ENCODE peak calls at places on chromosomes 6 and 20, in five cellular contexts. Q, Z, N, Y and O are unnamed samples.

GRCh38 chr6:140858381-140858971 is 1274.2 kb upstream of the GJE1 start:
- DNase-seq in Q (no peak), N (no peak), Z (peak), Y (peak), O (peak)

GRCh38 chr20:19583532-19584175 is 174.4 kb upstream of the RIN2 start:
- DNase-seq in Q (peak), Y (peak), Z (peak), N (peak), O (no peak)

GRCh38 chr20:21702553-21703467 is 2.7 kb upstream of the PAX1 start:
- DNase-seq in Q (peak), N (peak), Y (no peak), Z (peak), O (no peak)

GRCh38 chr6:170114956-170115855 is 175.7 kb downstream of the DLL1 start:
- DNase-seq in Y (no peak), Q (no peak), N (no peak), Z (no peak), O (no peak)

GRCh38 chr20:50931048-50931305 is 260 bp downstream of the ADNP start:
- DNase-seq in Y (no peak), N (no peak), Q (peak), Z (no peak), O (no peak)

GRCh38 chr6:78810146-78810545 is 57.2 kb upstream of the IRAK1BP1 start:
- DNase-seq in N (peak), Z (peak), Y (peak), Q (peak), O (peak)

GRCh38 chr6:66153247-66153646 is 446.2 kb upstream of the EYS start:
- DNase-seq in Z (no peak), Q (no peak), Y (no peak), N (no peak), O (no peak)

GRCh38 chr6:26163733-26164505 is 76.7 kb downstream of the HFE start:
- DNase-seq in Q (no peak), Z (no peak), N (no peak), Y (no peak), O (no peak)

GRCh38 chr6:72348926-72349325 is 272.9 kb upstream of the KCNQ5 start:
- DNase-seq in Q (no peak), Y (no peak), N (no peak), Z (peak), O (peak)

GRCh38 chr6:123803456-123803861 is 206 bp upstream of the NKAIN2 start:
- DNase-seq in Y (no peak), Q (peak), Z (no peak), N (no peak), O (no peak)

GRCh38 chr20:25503946-25504345 is 81.4 kb downstream of the NINL start:
- DNase-seq in Y (no peak), Z (no peak), N (no peak), Q (no peak), O (no peak)

GRCh38 chr6:1798303-1798964 is 188.7 kb downstream of the FOXC1 start:
- DNase-seq in Y (no peak), N (no peak), Z (peak), Q (no peak), O (peak)

GRCh38 chr20:36854343-36855240 is 21.3 kb upstream of the TLDC2 start:
- DNase-seq in Y (no peak), Q (no peak), Z (no peak), N (no peak), O (no peak)

GRCh38 chr6:26607434-26608230 is 10.9 kb downstream of the ABT1 start:
- DNase-seq in Q (peak), Z (peak), N (peak), Y (peak), O (peak)

GRCh38 chr20:6855074-6855473 is 87.6 kb downstream of the BMP2 start:
- DNase-seq in Z (no peak), Y (no peak), N (no peak), Q (no peak), O (no peak)

GRCh38 chr6:126640356-126640755 is 300.4 kb downstream of the CENPW start:
- DNase-seq in Z (no peak), N (no peak), Q (no peak), Y (no peak), O (no peak)

GRCh38 chr20:49669601-49670189 is 44.0 kb downstream of the B4GALT5 start:
- DNase-seq in N (no peak), Y (no peak), Z (no peak), Q (peak), O (no peak)

GRCh38 chr6:158839796-158840195 is 20.6 kb upstream of the EZR start:
- DNase-seq in Y (no peak), Z (no peak), N (no peak), Q (no peak), O (no peak)

GRCh38 chr20:40766790-40767529 is 77.9 kb upstream of the MAFB start:
- DNase-seq in N (no peak), Y (no peak), Q (no peak), Z (no peak), O (no peak)

GRCh38 chr6:118100763-118101162 is 193.7 kb downstream of the SLC35F1 start:
- DNase-seq in Q (no peak), Z (peak), N (no peak), Y (no peak), O (peak)

GRCh38 chr6:19602614-19603013 is 234.6 kb upstream of the ID4 start:
- DNase-seq in N (no peak), Z (no peak), Q (no peak), Y (no peak), O (no peak)

GRCh38 chr6:163327165-163327880 is 87.2 kb upstream of the QKI start:
- DNase-seq in Q (no peak), N (no peak), Y (no peak), Z (no peak), O (no peak)

GRCh38 chr6:170378502-170378901 is 71.9 kb downstream of the FAM120B start:
- DNase-seq in Y (no peak), N (no peak), Z (no peak), Q (no peak), O (no peak)

GRCh38 chr6:1406306-1407058 is 17.1 kb downstream of the FOXF2 start:
- DNase-seq in N (no peak), Q (no peak), Y (no peak), Z (peak), O (peak)

GRCh38 chr6:1838604-1839003 is 228.9 kb downstream of the FOXC1 start:
- DNase-seq in N (peak), Z (peak), Q (no peak), Y (no peak), O (peak)

GRCh38 chr6:105024803-105025202 is 67.9 kb downstream of the LIN28B start:
- DNase-seq in Y (no peak), Z (peak), N (no peak), Q (no peak), O (peak)

GRCh38 chr6:30357678-30358339 is 12.9 kb downstream of the RPP21 start:
- DNase-seq in N (peak), Y (peak), Q (peak), Z (peak), O (peak)

GRCh38 chr6:146803601-146804000 is 204.8 kb downstream of the ADGB start:
- DNase-seq in Y (no peak), Q (no peak), Z (peak), N (no peak), O (no peak)

GRCh38 chr6:15243994-15244604 is 1.8 kb upstream of the JARID2 start:
- DNase-seq in N (no peak), Y (no peak), Q (no peak), Z (no peak), O (no peak)

GRCh38 chr6:17957488-17957887 is 29.9 kb downstream of the KIF13A start:
- DNase-seq in Y (no peak), Q (peak), Z (peak), N (no peak), O (peak)

GRCh38 chr6:30616811-30617564 is at the start of gene PPP1R10:
- DNase-seq in Y (peak), Q (peak), Z (peak), N (peak), O (peak)

GRCh38 chr6:137907170-137907569 is 40.1 kb downstream of the TNFAIP3 start:
- DNase-seq in Q (no peak), Y (no peak), N (no peak), Z (no peak), O (no peak)

GRCh38 chr6:154169193-154169847 is 130.3 kb downstream of the OPRM1 start:
- DNase-seq in N (no peak), Y (no peak), Z (peak), Q (no peak), O (peak)

GRCh38 chr6:142088858-142089216 is 43.9 kb upstream of the GJE1 start:
- DNase-seq in Y (no peak), Q (no peak), N (peak), Z (peak), O (peak)

GRCh38 chr6:162239330-162239729 is 488.2 kb downstream of the PRKN start:
- DNase-seq in Y (no peak), N (no peak), Z (no peak), Q (no peak), O (no peak)

GRCh38 chr6:162238675-162239074 is 488.9 kb downstream of the PRKN start:
- DNase-seq in Z (no peak), Y (no peak), N (no peak), Q (no peak), O (no peak)

GRCh38 chr6:162245831-162246230 is 481.7 kb downstream of the PRKN start:
- DNase-seq in Z (no peak), N (no peak), Y (no peak), Q (no peak), O (no peak)

DNA sequence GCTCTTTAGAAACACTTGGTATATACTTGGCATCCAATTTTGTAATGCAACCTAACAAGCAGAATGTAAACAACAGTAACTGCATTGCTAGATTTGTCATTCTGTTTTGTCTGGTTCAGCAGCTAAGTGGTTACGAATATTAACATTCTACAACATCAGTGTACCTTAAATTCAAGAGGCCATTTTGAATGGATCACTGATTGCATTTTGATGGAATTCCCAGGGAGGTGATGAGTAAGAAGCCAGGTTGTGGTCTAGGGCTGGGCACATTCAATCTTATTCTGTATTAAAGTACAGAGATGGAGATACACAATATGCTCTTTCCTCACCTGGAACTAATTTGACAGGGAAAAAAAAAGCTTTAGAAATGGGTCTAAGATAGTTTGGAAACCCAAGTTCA is 483.5 kb downstream of the PRKN start:
- DNase-seq in Q (no peak), Z (no peak), Y (no peak), N (no peak), O (no peak)
- TF ChIP-seq EZH2 in Q (no peak), Z (no peak), Y (no peak), N (no peak), O (no peak)

DNA sequence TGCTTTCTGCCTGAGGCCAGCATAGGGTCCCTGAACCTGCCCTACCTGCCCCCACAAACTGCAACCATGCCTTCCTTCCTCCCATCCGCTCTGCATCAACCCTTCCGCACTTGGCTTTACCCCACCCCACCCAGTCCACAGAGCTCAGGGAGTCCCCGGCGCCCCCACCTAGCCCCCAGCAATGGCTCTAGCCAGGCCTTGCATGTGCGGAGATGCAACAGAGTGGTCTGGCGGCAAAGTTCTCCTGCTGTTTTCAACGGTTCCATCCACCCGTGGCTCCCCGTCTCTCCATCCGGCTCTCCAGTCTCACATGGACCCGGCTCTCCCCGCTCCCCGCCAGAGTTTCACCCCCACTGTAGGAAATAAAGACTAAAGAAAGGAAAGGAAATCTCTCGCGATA is 795 bp downstream of the LRFN2 start:
- DNase-seq in Q (no peak), Z (no peak), Y (no peak), N (peak), O (no peak)
- TF ChIP-seq EZH2 in Q (no peak), Z (no peak), Y (no peak), N (no peak), O (peak)

GRCh38 chr6:168101201-168102092 is 22.4 kb upstream of the FRMD1 start:
- DNase-seq in Q (no peak), N (no peak), Y (no peak), Z (no peak), O (no peak)
- TF ChIP-seq EZH2 in Q (no peak), N (no peak), Y (no peak), Z (no peak), O (peak)

GRCh38 chr6:3228791-3229565 is 1.5 kb upstream of the TUBB2B start:
- DNase-seq in N (peak), Z (peak), Q (no peak), Y (no peak), O (no peak)

GRCh38 chr6:3228046-3228671 is 706 bp upstream of the TUBB2B start:
- DNase-seq in Y (no peak), N (no peak), Q (peak), Z (no peak), O (no peak)

GRCh38 chr6:3230275-3231212 is 3.1 kb upstream of the TUBB2B start:
- DNase-seq in Q (no peak), N (peak), Z (peak), Y (no peak), O (peak)

GRCh38 chr6:3231213-3232016 is 4.0 kb upstream of the TUBB2B start:
- DNase-seq in N (peak), Y (no peak), Z (peak), Q (no peak), O (peak)

GRCh38 chr6:3229566-3230274 is 2.3 kb upstream of the TUBB2B start:
- DNase-seq in Z (peak), N (no peak), Y (no peak), Q (peak), O (no peak)
- TF ChIP-seq EZH2 in Z (peak), N (no peak), Y (no peak), Q (no peak), O (peak)

GRCh38 chr6:110359554-110359953 is 1.4 kb upstream of the METTL24 start:
- DNase-seq in Z (no peak), Q (no peak), N (no peak), Y (no peak), O (no peak)

GRCh38 chr6:110357298-110357695 is 852 bp downstream of the METTL24 start:
- DNase-seq in Q (no peak), Z (no peak), Y (no peak), N (peak), O (no peak)

GRCh38 chr6:110357696-110358535 is at the start of gene METTL24:
- DNase-seq in Y (no peak), Z (no peak), Q (no peak), N (peak), O (no peak)

GRCh38 chr6:110356778-110357177 is 1.4 kb downstream of the METTL24 start:
- DNase-seq in Q (no peak), Z (no peak), N (peak), Y (no peak), O (no peak)

DNA sequence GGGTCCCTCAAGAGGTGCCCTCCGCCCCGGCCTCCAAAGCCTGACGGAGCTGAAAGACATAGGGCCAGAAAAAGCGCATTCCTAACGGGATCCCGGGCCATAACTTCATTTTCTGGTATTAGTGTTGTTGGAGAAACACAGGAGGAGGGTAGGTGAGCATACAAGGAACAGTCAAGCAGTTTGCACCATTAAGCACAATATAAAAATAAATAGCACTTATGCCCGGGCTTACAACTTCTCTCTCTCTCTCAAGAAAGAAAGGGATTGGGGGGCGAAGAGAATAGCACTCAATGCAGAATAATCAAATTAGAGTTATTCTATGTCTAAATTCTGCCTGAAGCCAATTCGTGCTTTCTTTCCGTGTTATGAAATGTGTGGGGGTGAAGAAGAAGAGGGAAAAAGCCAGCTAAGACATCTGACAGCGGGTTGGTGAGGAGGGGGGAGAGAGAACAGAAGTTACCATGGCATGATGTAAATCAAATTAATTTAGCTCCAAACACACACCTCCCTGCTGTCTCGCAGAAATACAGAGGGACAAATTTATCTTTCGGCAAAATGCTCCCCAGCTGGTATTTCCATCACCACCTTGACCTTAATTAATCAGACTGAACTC is 493 bp upstream of the METTL24 start:
- DNase-seq in Z (no peak), N (no peak), Y (no peak), Q (no peak), O (no peak)
- TF ChIP-seq EZH2 in Z (peak), N (no peak), Y (no peak), Q (no peak), O (no peak)

GRCh38 chr6:168717491-168717890 is 276.5 kb downstream of the SMOC2 start:
- DNase-seq in Y (no peak), Q (no peak), Z (no peak), N (no peak), O (no peak)
- TF ChIP-seq EZH2 in Y (no peak), Q (no peak), Z (no peak), N (no peak), O (no peak)

DNA sequence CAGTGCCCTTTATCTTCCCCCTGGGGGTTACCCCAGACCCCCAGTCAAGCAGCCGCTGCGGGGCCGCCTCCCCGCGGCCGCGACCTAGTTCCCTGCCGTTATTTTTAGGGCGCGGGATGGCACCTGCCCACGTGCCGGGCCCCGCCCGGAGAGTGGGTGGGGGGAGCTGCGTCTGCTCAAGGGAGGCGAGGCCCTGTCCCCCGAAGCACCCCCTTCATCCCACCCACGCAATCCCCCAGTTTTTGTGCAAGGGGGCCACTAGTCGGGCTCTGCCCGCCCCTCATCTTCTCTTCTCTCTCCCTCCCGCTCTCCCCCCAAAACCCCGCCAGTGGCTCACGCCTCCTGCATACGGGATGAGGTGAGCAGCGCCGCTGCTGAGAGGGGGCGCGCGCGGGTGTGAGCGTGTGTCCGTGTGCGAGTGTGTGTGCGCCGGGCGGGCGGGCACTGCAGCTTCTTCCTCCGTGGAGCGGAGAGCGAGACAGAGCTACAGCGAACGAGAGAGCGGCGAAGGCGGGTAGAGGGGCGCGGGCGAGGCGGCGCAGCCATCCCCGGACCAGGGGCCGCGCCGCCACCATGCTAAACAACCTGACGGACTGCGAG is at the start of gene SLC12A5:
- DNase-seq in Z (no peak), Y (no peak), N (no peak), Q (no peak), O (no peak)
- TF ChIP-seq EZH2 in Z (no peak), Y (no peak), N (no peak), Q (no peak), O (peak)